ENCODE peak calls at places on chromosomes 12 and 14, in nine cellular contexts. One of them, this sample, is unnamed.

GRCh38 chr12:107017042-107017441 is 30.1 kb upstream of the MTERF2 start:
- DNase-seq in endothelial cell of umbilical vein: no peak
- DNase-seq in omental fat pad: no peak
- DNase-seq in suprapubic skin: no peak
- DNase-seq in OCI-LY7: no peak
- DNase-seq in IMR-90: no peak
- DNase-seq in fibroblast of the aortic adventitia: no peak
- DNase-seq in tibial artery: no peak
- DNase-seq in right atrium auricular region: no peak
- DNase-seq in this sample: no peak

GRCh38 chr12:122513660-122514059 is 12.9 kb upstream of the ZCCHC8 start:
- DNase-seq in endothelial cell of umbilical vein: no peak
- DNase-seq in omental fat pad: no peak
- DNase-seq in suprapubic skin: no peak
- DNase-seq in OCI-LY7: no peak
- DNase-seq in IMR-90: no peak
- DNase-seq in fibroblast of the aortic adventitia: no peak
- DNase-seq in tibial artery: no peak
- DNase-seq in right atrium auricular region: no peak
- DNase-seq in this sample: no peak

GRCh38 chr12:106757623-106758348 is 16.7 kb upstream of the RIC8B start:
- DNase-seq in endothelial cell of umbilical vein: no peak
- DNase-seq in omental fat pad: no peak
- DNase-seq in suprapubic skin: no peak
- DNase-seq in OCI-LY7: peak
- DNase-seq in IMR-90: no peak
- DNase-seq in fibroblast of the aortic adventitia: no peak
- DNase-seq in tibial artery: no peak
- DNase-seq in right atrium auricular region: no peak
- DNase-seq in this sample: no peak

GRCh38 chr14:72518809-72519377 is 375.0 kb downstream of the DPF3 start:
- DNase-seq in endothelial cell of umbilical vein: no peak
- DNase-seq in omental fat pad: no peak
- DNase-seq in suprapubic skin: no peak
- DNase-seq in OCI-LY7: peak
- DNase-seq in IMR-90: no peak
- DNase-seq in fibroblast of the aortic adventitia: no peak
- DNase-seq in tibial artery: no peak
- DNase-seq in right atrium auricular region: peak
- DNase-seq in this sample: no peak

GRCh38 chr12:81758421-81759214 is 532 bp downstream of the PPFIA2 start:
- DNase-seq in endothelial cell of umbilical vein: no peak
- DNase-seq in omental fat pad: no peak
- DNase-seq in suprapubic skin: no peak
- DNase-seq in OCI-LY7: no peak
- DNase-seq in IMR-90: no peak
- DNase-seq in fibroblast of the aortic adventitia: peak
- DNase-seq in tibial artery: peak
- DNase-seq in right atrium auricular region: no peak
- DNase-seq in this sample: no peak

GRCh38 chr12:52493172-52493571 is at the start of gene KRT6A:
- DNase-seq in endothelial cell of umbilical vein: no peak
- DNase-seq in omental fat pad: no peak
- DNase-seq in suprapubic skin: no peak
- DNase-seq in OCI-LY7: no peak
- DNase-seq in IMR-90: no peak
- DNase-seq in fibroblast of the aortic adventitia: no peak
- DNase-seq in tibial artery: no peak
- DNase-seq in right atrium auricular region: no peak
- DNase-seq in this sample: no peak

GRCh38 chr14:94386085-94387031 is 2.0 kb downstream of the SERPINA1 start:
- DNase-seq in endothelial cell of umbilical vein: no peak
- DNase-seq in omental fat pad: no peak
- DNase-seq in suprapubic skin: no peak
- DNase-seq in OCI-LY7: no peak
- DNase-seq in IMR-90: no peak
- DNase-seq in fibroblast of the aortic adventitia: no peak
- DNase-seq in tibial artery: no peak
- DNase-seq in right atrium auricular region: no peak
- DNase-seq in this sample: no peak

GRCh38 chr14:55354500-55354899 is 57.1 kb downstream of the ATG14 start:
- DNase-seq in endothelial cell of umbilical vein: peak
- DNase-seq in omental fat pad: no peak
- DNase-seq in suprapubic skin: no peak
- DNase-seq in OCI-LY7: peak
- DNase-seq in IMR-90: peak
- DNase-seq in fibroblast of the aortic adventitia: peak
- DNase-seq in tibial artery: no peak
- DNase-seq in right atrium auricular region: no peak
- DNase-seq in this sample: no peak

GRCh38 chr12:27462851-27463250 is 16.3 kb downstream of the SMCO2 start:
- DNase-seq in endothelial cell of umbilical vein: peak
- DNase-seq in omental fat pad: no peak
- DNase-seq in suprapubic skin: no peak
- DNase-seq in OCI-LY7: no peak
- DNase-seq in IMR-90: no peak
- DNase-seq in fibroblast of the aortic adventitia: no peak
- DNase-seq in tibial artery: no peak
- DNase-seq in right atrium auricular region: no peak
- DNase-seq in this sample: no peak

GRCh38 chr12:83378186-83378727 is 691.6 kb downstream of the TMTC2 start:
- DNase-seq in endothelial cell of umbilical vein: no peak
- DNase-seq in omental fat pad: no peak
- DNase-seq in suprapubic skin: no peak
- DNase-seq in OCI-LY7: no peak
- DNase-seq in IMR-90: no peak
- DNase-seq in fibroblast of the aortic adventitia: no peak
- DNase-seq in tibial artery: no peak
- DNase-seq in right atrium auricular region: no peak
- DNase-seq in this sample: no peak

GRCh38 chr12:100799770-100800169 is 5.2 kb downstream of the ANO4 start:
- DNase-seq in endothelial cell of umbilical vein: no peak
- DNase-seq in omental fat pad: no peak
- DNase-seq in suprapubic skin: no peak
- DNase-seq in OCI-LY7: no peak
- DNase-seq in IMR-90: peak
- DNase-seq in fibroblast of the aortic adventitia: no peak
- DNase-seq in tibial artery: no peak
- DNase-seq in right atrium auricular region: no peak
- DNase-seq in this sample: no peak

GRCh38 chr14:71363961-71364360 is 456.7 kb downstream of the PCNX1 start:
- DNase-seq in endothelial cell of umbilical vein: no peak
- DNase-seq in omental fat pad: no peak
- DNase-seq in suprapubic skin: no peak
- DNase-seq in OCI-LY7: no peak
- DNase-seq in IMR-90: peak
- DNase-seq in fibroblast of the aortic adventitia: peak
- DNase-seq in tibial artery: no peak
- DNase-seq in right atrium auricular region: no peak
- DNase-seq in this sample: no peak

GRCh38 chr12:54479421-54479820 is 6.0 kb upstream of the GTSF1 start:
- DNase-seq in endothelial cell of umbilical vein: no peak
- DNase-seq in omental fat pad: no peak
- DNase-seq in suprapubic skin: no peak
- DNase-seq in OCI-LY7: no peak
- DNase-seq in IMR-90: peak
- DNase-seq in fibroblast of the aortic adventitia: peak
- DNase-seq in tibial artery: no peak
- DNase-seq in right atrium auricular region: no peak
- DNase-seq in this sample: peak

GRCh38 chr12:6135071-6135470 is 10.6 kb upstream of the VWF start:
- DNase-seq in endothelial cell of umbilical vein: peak
- DNase-seq in omental fat pad: no peak
- DNase-seq in suprapubic skin: no peak
- DNase-seq in OCI-LY7: no peak
- DNase-seq in IMR-90: peak
- DNase-seq in fibroblast of the aortic adventitia: peak
- DNase-seq in tibial artery: no peak
- DNase-seq in right atrium auricular region: no peak
- DNase-seq in this sample: no peak

GRCh38 chr14:56059054-56059453 is 59.2 kb upstream of the PELI2 start:
- DNase-seq in endothelial cell of umbilical vein: no peak
- DNase-seq in omental fat pad: no peak
- DNase-seq in suprapubic skin: no peak
- DNase-seq in OCI-LY7: no peak
- DNase-seq in IMR-90: peak
- DNase-seq in fibroblast of the aortic adventitia: no peak
- DNase-seq in tibial artery: no peak
- DNase-seq in right atrium auricular region: no peak
- DNase-seq in this sample: no peak

GRCh38 chr14:57382283-57382682 is 8.1 kb upstream of the NAA30 start:
- DNase-seq in endothelial cell of umbilical vein: peak
- DNase-seq in omental fat pad: no peak
- DNase-seq in suprapubic skin: no peak
- DNase-seq in OCI-LY7: no peak
- DNase-seq in IMR-90: peak
- DNase-seq in fibroblast of the aortic adventitia: peak
- DNase-seq in tibial artery: no peak
- DNase-seq in right atrium auricular region: no peak
- DNase-seq in this sample: peak

GRCh38 chr14:57383125-57383524 is 7.3 kb upstream of the NAA30 start:
- DNase-seq in endothelial cell of umbilical vein: peak
- DNase-seq in omental fat pad: no peak
- DNase-seq in suprapubic skin: no peak
- DNase-seq in OCI-LY7: no peak
- DNase-seq in IMR-90: no peak
- DNase-seq in fibroblast of the aortic adventitia: no peak
- DNase-seq in tibial artery: no peak
- DNase-seq in right atrium auricular region: no peak
- DNase-seq in this sample: no peak

GRCh38 chr14:57380935-57381334 is 9.5 kb upstream of the NAA30 start:
- DNase-seq in endothelial cell of umbilical vein: no peak
- DNase-seq in omental fat pad: no peak
- DNase-seq in suprapubic skin: no peak
- DNase-seq in OCI-LY7: no peak
- DNase-seq in IMR-90: no peak
- DNase-seq in fibroblast of the aortic adventitia: no peak
- DNase-seq in tibial artery: no peak
- DNase-seq in right atrium auricular region: no peak
- DNase-seq in this sample: no peak

GRCh38 chr14:57375156-57375555 is 15.2 kb upstream of the NAA30 start:
- DNase-seq in endothelial cell of umbilical vein: no peak
- DNase-seq in omental fat pad: no peak
- DNase-seq in suprapubic skin: no peak
- DNase-seq in OCI-LY7: no peak
- DNase-seq in IMR-90: no peak
- DNase-seq in fibroblast of the aortic adventitia: no peak
- DNase-seq in tibial artery: no peak
- DNase-seq in right atrium auricular region: no peak
- DNase-seq in this sample: no peak

DNA sequence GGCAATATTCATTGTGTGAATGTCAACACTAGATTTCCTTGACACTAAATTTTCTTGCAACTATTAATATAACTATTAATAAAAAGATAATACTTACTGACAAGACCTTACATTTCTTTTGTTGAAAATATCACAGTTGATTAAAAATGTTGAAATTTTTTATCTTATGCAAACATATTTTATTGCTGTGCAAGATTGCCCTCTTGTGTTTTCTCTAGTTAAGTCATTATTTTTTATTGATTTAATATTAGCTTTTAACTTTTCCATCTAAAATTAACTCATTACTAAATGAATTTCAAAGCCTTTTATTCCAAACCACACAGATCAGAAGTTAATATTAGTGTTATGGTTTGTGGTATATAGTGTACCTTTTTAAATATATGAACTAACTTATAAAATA is 11.7 kb upstream of the NAA30 start:
- DNase-seq in endothelial cell of umbilical vein: peak
- DNase-seq in omental fat pad: no peak
- DNase-seq in suprapubic skin: no peak
- DNase-seq in OCI-LY7: no peak
- DNase-seq in IMR-90: peak
- DNase-seq in fibroblast of the aortic adventitia: peak
- DNase-seq in tibial artery: no peak
- DNase-seq in right atrium auricular region: no peak
- DNase-seq in this sample: no peak
- TF ChIP-seq CTCF in endothelial cell of umbilical vein: no peak
- TF ChIP-seq CTCF in omental fat pad: no peak
- TF ChIP-seq CTCF in suprapubic skin: no peak
- TF ChIP-seq CTCF in OCI-LY7: peak
- TF ChIP-seq CTCF in IMR-90: peak
- TF ChIP-seq CTCF in fibroblast of the aortic adventitia: no peak
- TF ChIP-seq CTCF in tibial artery: no peak
- TF ChIP-seq CTCF in right atrium auricular region: no peak
- TF ChIP-seq CTCF in this sample: no peak

GRCh38 chr14:49306152-49306751 is 279.9 kb downstream of the RPS29 start:
- DNase-seq in endothelial cell of umbilical vein: peak
- DNase-seq in omental fat pad: no peak
- DNase-seq in suprapubic skin: no peak
- DNase-seq in OCI-LY7: peak
- DNase-seq in IMR-90: peak
- DNase-seq in fibroblast of the aortic adventitia: peak
- DNase-seq in tibial artery: no peak
- DNase-seq in right atrium auricular region: no peak
- DNase-seq in this sample: no peak
- TF ChIP-seq CTCF in endothelial cell of umbilical vein: no peak
- TF ChIP-seq CTCF in omental fat pad: no peak
- TF ChIP-seq CTCF in suprapubic skin: no peak
- TF ChIP-seq CTCF in OCI-LY7: peak
- TF ChIP-seq CTCF in IMR-90: peak
- TF ChIP-seq CTCF in fibroblast of the aortic adventitia: peak
- TF ChIP-seq CTCF in tibial artery: peak
- TF ChIP-seq CTCF in right atrium auricular region: peak
- TF ChIP-seq CTCF in this sample: peak

DNA sequence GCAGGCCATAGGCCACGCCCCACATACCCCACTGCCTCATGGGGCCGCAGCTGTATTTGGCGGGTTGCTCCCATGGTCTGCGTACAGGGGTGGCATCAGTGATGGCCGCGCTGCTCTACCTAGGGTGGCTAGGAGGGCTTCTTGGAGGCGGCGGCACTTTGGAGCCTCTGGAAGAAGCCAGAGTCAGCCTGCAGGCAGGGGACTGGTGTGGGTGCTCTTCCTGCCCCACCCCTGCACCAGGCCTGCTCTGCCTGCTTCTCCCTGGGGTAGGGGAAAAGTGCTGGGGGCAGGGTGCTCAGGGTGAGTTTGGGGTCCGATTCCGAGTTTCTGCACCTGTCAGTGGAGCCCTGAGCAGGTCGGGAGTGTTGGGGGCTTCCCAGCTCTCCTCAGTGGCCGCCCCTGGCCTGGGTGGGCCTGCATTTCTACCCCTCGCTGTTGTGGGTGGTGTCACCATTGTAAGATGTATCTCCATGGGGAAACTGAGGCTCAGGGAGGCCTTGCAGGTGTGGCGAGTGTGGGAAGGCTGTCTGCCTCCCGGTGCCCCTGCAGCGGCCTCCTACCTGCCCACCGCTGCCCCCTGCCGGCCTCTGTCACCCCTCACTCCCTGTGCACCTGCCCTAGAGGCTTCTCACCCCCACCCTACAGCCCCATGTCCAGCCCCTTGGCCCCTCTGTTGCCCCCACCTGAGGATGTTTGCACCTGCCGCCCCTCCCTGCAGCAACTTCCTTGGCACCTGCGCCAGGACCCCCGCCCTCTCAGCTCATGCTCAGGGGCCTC is 5.5 kb downstream of the CEP170B start:
- DNase-seq in endothelial cell of umbilical vein: no peak
- DNase-seq in omental fat pad: no peak
- DNase-seq in suprapubic skin: no peak
- DNase-seq in OCI-LY7: peak
- DNase-seq in IMR-90: no peak
- DNase-seq in fibroblast of the aortic adventitia: no peak
- DNase-seq in tibial artery: no peak
- DNase-seq in right atrium auricular region: no peak
- DNase-seq in this sample: no peak
- TF ChIP-seq CTCF in endothelial cell of umbilical vein: peak
- TF ChIP-seq CTCF in omental fat pad: no peak
- TF ChIP-seq CTCF in suprapubic skin: no peak
- TF ChIP-seq CTCF in OCI-LY7: peak
- TF ChIP-seq CTCF in IMR-90: peak
- TF ChIP-seq CTCF in fibroblast of the aortic adventitia: peak
- TF ChIP-seq CTCF in tibial artery: peak
- TF ChIP-seq CTCF in right atrium auricular region: peak
- TF ChIP-seq CTCF in this sample: peak

GRCh38 chr12:62933871-62934798 is 815 bp downstream of the PPM1H start:
- DNase-seq in endothelial cell of umbilical vein: peak
- DNase-seq in omental fat pad: no peak
- DNase-seq in suprapubic skin: no peak
- DNase-seq in OCI-LY7: peak
- DNase-seq in IMR-90: peak
- DNase-seq in fibroblast of the aortic adventitia: peak
- DNase-seq in tibial artery: peak
- DNase-seq in right atrium auricular region: peak
- DNase-seq in this sample: no peak
- TF ChIP-seq CTCF in endothelial cell of umbilical vein: no peak
- TF ChIP-seq CTCF in omental fat pad: no peak
- TF ChIP-seq CTCF in suprapubic skin: no peak
- TF ChIP-seq CTCF in OCI-LY7: no peak
- TF ChIP-seq CTCF in IMR-90: no peak
- TF ChIP-seq CTCF in fibroblast of the aortic adventitia: no peak
- TF ChIP-seq CTCF in tibial artery: no peak
- TF ChIP-seq CTCF in right atrium auricular region: no peak
- TF ChIP-seq CTCF in this sample: no peak